ENCODE peak calls at places on chromosomes 4 and X, in nine cellular contexts. One of them, this sample, is unnamed.

GRCh38 chr4:146495277-146495676 is 26.5 kb downstream of the SLC10A7 start:
- DNase-seq in D341Med: no peak
- DNase-seq in GM06990: no peak
- DNase-seq in effector CD8-positive, alpha-beta T cell: no peak
- DNase-seq in left colon: no peak
- DNase-seq in HuH-7.5: no peak
- DNase-seq in Calu3: no peak
- DNase-seq in T-cell: no peak
- DNase-seq in T-helper 2 cell: peak
- DNase-seq in this sample: no peak

GRCh38 chrX:32137525-32137924 is 1065.7 kb upstream of the FTHL17 start:
- DNase-seq in GM06990: no peak
- DNase-seq in T-cell: no peak
- DNase-seq in left colon: peak
- DNase-seq in D341Med: no peak
- DNase-seq in HuH-7.5: no peak
- DNase-seq in Calu3: no peak
- DNase-seq in T-helper 2 cell: peak
- DNase-seq in effector CD8-positive, alpha-beta T cell: no peak
- DNase-seq in this sample: peak

GRCh38 chr4:86924805-86925204 is 10.0 kb upstream of the AFF1 start:
- DNase-seq in left colon: no peak
- DNase-seq in GM06990: no peak
- DNase-seq in D341Med: no peak
- DNase-seq in T-cell: no peak
- DNase-seq in Calu3: no peak
- DNase-seq in T-helper 2 cell: no peak
- DNase-seq in effector CD8-positive, alpha-beta T cell: no peak
- DNase-seq in HuH-7.5: no peak
- DNase-seq in this sample: no peak

GRCh38 chrX:16552546-16552945 is 97.4 kb upstream of the S100G start:
- DNase-seq in GM06990: no peak
- DNase-seq in Calu3: peak
- DNase-seq in T-helper 2 cell: no peak
- DNase-seq in T-cell: no peak
- DNase-seq in left colon: no peak
- DNase-seq in effector CD8-positive, alpha-beta T cell: no peak
- DNase-seq in HuH-7.5: no peak
- DNase-seq in D341Med: no peak
- DNase-seq in this sample: no peak

GRCh38 chrX:85052636-85053343 is 49.1 kb downstream of the APOOL start:
- DNase-seq in T-cell: no peak
- DNase-seq in effector CD8-positive, alpha-beta T cell: no peak
- DNase-seq in D341Med: no peak
- DNase-seq in Calu3: no peak
- DNase-seq in GM06990: no peak
- DNase-seq in T-helper 2 cell: peak
- DNase-seq in left colon: no peak
- DNase-seq in HuH-7.5: no peak
- DNase-seq in this sample: no peak

GRCh38 chr4:139560396-139561084 is 4.5 kb upstream of the SETD7 start:
- DNase-seq in T-helper 2 cell: peak
- DNase-seq in Calu3: no peak
- DNase-seq in left colon: no peak
- DNase-seq in T-cell: no peak
- DNase-seq in HuH-7.5: no peak
- DNase-seq in D341Med: no peak
- DNase-seq in GM06990: peak
- DNase-seq in effector CD8-positive, alpha-beta T cell: no peak
- DNase-seq in this sample: peak

GRCh38 chr4:103091601-103092223 is 7.9 kb downstream of the BDH2 start:
- DNase-seq in D341Med: peak
- DNase-seq in T-cell: peak
- DNase-seq in left colon: peak
- DNase-seq in effector CD8-positive, alpha-beta T cell: no peak
- DNase-seq in GM06990: peak
- DNase-seq in Calu3: peak
- DNase-seq in HuH-7.5: no peak
- DNase-seq in T-helper 2 cell: peak
- DNase-seq in this sample: peak

GRCh38 chr4:20603671-20604313 is 96.5 kb upstream of the PACRGL start:
- DNase-seq in T-helper 2 cell: no peak
- DNase-seq in D341Med: no peak
- DNase-seq in Calu3: no peak
- DNase-seq in effector CD8-positive, alpha-beta T cell: no peak
- DNase-seq in GM06990: no peak
- DNase-seq in left colon: no peak
- DNase-seq in HuH-7.5: no peak
- DNase-seq in T-cell: no peak
- DNase-seq in this sample: no peak

GRCh38 chr4:83378426-83378825 is 43.8 kb upstream of the HPSE start:
- DNase-seq in T-helper 2 cell: peak
- DNase-seq in Calu3: no peak
- DNase-seq in GM06990: peak
- DNase-seq in T-cell: no peak
- DNase-seq in HuH-7.5: no peak
- DNase-seq in effector CD8-positive, alpha-beta T cell: no peak
- DNase-seq in left colon: no peak
- DNase-seq in D341Med: no peak
- DNase-seq in this sample: peak

GRCh38 chrX:11666180-11666579 is 460 bp upstream of the ARHGAP6 start:
- DNase-seq in effector CD8-positive, alpha-beta T cell: no peak
- DNase-seq in Calu3: no peak
- DNase-seq in left colon: no peak
- DNase-seq in T-cell: no peak
- DNase-seq in GM06990: peak
- DNase-seq in HuH-7.5: no peak
- DNase-seq in T-helper 2 cell: no peak
- DNase-seq in D341Med: peak
- DNase-seq in this sample: peak

GRCh38 chrX:16825306-16826035 is 39.2 kb downstream of the TXLNG start:
- DNase-seq in HuH-7.5: no peak
- DNase-seq in D341Med: no peak
- DNase-seq in GM06990: no peak
- DNase-seq in T-cell: no peak
- DNase-seq in effector CD8-positive, alpha-beta T cell: no peak
- DNase-seq in left colon: no peak
- DNase-seq in T-helper 2 cell: peak
- DNase-seq in Calu3: no peak
- DNase-seq in this sample: peak

GRCh38 chr4:86497131-86497530 is 97.0 kb upstream of the PTPN13 start:
- DNase-seq in T-cell: no peak
- DNase-seq in D341Med: peak
- DNase-seq in T-helper 2 cell: no peak
- DNase-seq in HuH-7.5: no peak
- DNase-seq in GM06990: no peak
- DNase-seq in Calu3: peak
- DNase-seq in left colon: no peak
- DNase-seq in effector CD8-positive, alpha-beta T cell: no peak
- DNase-seq in this sample: peak

GRCh38 chrX:152635941-152636340 is 1.8 kb upstream of the GABRQ start:
- DNase-seq in effector CD8-positive, alpha-beta T cell: no peak
- DNase-seq in HuH-7.5: peak
- DNase-seq in D341Med: peak
- DNase-seq in left colon: peak
- DNase-seq in T-cell: no peak
- DNase-seq in T-helper 2 cell: no peak
- DNase-seq in GM06990: no peak
- DNase-seq in Calu3: peak
- DNase-seq in this sample: peak

GRCh38 chrX:17595456-17596035 is 141.7 kb upstream of the SCML1 start:
- DNase-seq in T-helper 2 cell: no peak
- DNase-seq in HuH-7.5: no peak
- DNase-seq in Calu3: peak
- DNase-seq in left colon: no peak
- DNase-seq in effector CD8-positive, alpha-beta T cell: no peak
- DNase-seq in GM06990: no peak
- DNase-seq in T-cell: no peak
- DNase-seq in D341Med: no peak
- DNase-seq in this sample: peak

GRCh38 chr4:157005831-157006230 is 34.2 kb upstream of the PDGFC start:
- DNase-seq in T-cell: no peak
- DNase-seq in GM06990: no peak
- DNase-seq in D341Med: no peak
- DNase-seq in T-helper 2 cell: no peak
- DNase-seq in effector CD8-positive, alpha-beta T cell: no peak
- DNase-seq in left colon: no peak
- DNase-seq in Calu3: no peak
- DNase-seq in HuH-7.5: no peak
- DNase-seq in this sample: no peak

GRCh38 chr4:26300314-26301307 is 20.2 kb upstream of the RBPJ start:
- DNase-seq in HuH-7.5: no peak
- DNase-seq in D341Med: no peak
- DNase-seq in Calu3: no peak
- DNase-seq in T-cell: no peak
- DNase-seq in effector CD8-positive, alpha-beta T cell: no peak
- DNase-seq in left colon: no peak
- DNase-seq in GM06990: no peak
- DNase-seq in T-helper 2 cell: no peak
- DNase-seq in this sample: no peak

GRCh38 chrX:37441377-37441776 is 92.2 kb downstream of the PRRG1 start:
- DNase-seq in T-helper 2 cell: no peak
- DNase-seq in T-cell: no peak
- DNase-seq in GM06990: no peak
- DNase-seq in left colon: no peak
- DNase-seq in effector CD8-positive, alpha-beta T cell: no peak
- DNase-seq in HuH-7.5: no peak
- DNase-seq in D341Med: no peak
- DNase-seq in Calu3: no peak
- DNase-seq in this sample: no peak

GRCh38 chr4:119024102-119024501 is 111.5 kb upstream of the MYOZ2 start:
- DNase-seq in T-helper 2 cell: no peak
- DNase-seq in GM06990: no peak
- DNase-seq in D341Med: no peak
- DNase-seq in T-cell: no peak
- DNase-seq in HuH-7.5: no peak
- DNase-seq in effector CD8-positive, alpha-beta T cell: no peak
- DNase-seq in Calu3: no peak
- DNase-seq in left colon: no peak
- DNase-seq in this sample: no peak

GRCh38 chr4:20431422-20432014 is 179.8 kb downstream of the SLIT2 start:
- DNase-seq in left colon: no peak
- DNase-seq in D341Med: no peak
- DNase-seq in HuH-7.5: no peak
- DNase-seq in Calu3: no peak
- DNase-seq in T-cell: no peak
- DNase-seq in GM06990: no peak
- DNase-seq in effector CD8-positive, alpha-beta T cell: no peak
- DNase-seq in T-helper 2 cell: no peak
- DNase-seq in this sample: no peak

GRCh38 chr4:20538922-20539321 is 161.3 kb upstream of the PACRGL start:
- DNase-seq in T-helper 2 cell: no peak
- DNase-seq in left colon: no peak
- DNase-seq in D341Med: no peak
- DNase-seq in effector CD8-positive, alpha-beta T cell: no peak
- DNase-seq in GM06990: no peak
- DNase-seq in Calu3: no peak
- DNase-seq in HuH-7.5: no peak
- DNase-seq in T-cell: no peak
- DNase-seq in this sample: no peak

GRCh38 chrX:46643636-46644035 is 70.1 kb downstream of the CHST7 start:
- DNase-seq in D341Med: no peak
- DNase-seq in Calu3: no peak
- DNase-seq in HuH-7.5: no peak
- DNase-seq in left colon: no peak
- DNase-seq in T-cell: no peak
- DNase-seq in GM06990: no peak
- DNase-seq in effector CD8-positive, alpha-beta T cell: no peak
- DNase-seq in T-helper 2 cell: no peak
- DNase-seq in this sample: no peak

GRCh38 chrX:132591719-132592275 is 103.0 kb upstream of the MBNL3 start:
- DNase-seq in T-cell: no peak
- DNase-seq in T-helper 2 cell: no peak
- DNase-seq in left colon: no peak
- DNase-seq in Calu3: no peak
- DNase-seq in GM06990: no peak
- DNase-seq in HuH-7.5: no peak
- DNase-seq in effector CD8-positive, alpha-beta T cell: no peak
- DNase-seq in D341Med: peak
- DNase-seq in this sample: no peak

GRCh38 chr4:102344520-102344954 is 745 bp downstream of the SLC39A8 start:
- DNase-seq in T-helper 2 cell: peak
- DNase-seq in T-cell: peak
- DNase-seq in D341Med: peak
- DNase-seq in GM06990: peak
- DNase-seq in left colon: peak
- DNase-seq in effector CD8-positive, alpha-beta T cell: peak
- DNase-seq in Calu3: peak
- DNase-seq in HuH-7.5: peak
- DNase-seq in this sample: peak

GRCh38 chrX:133698298-133698697 is 283.0 kb upstream of the GPC4 start:
- DNase-seq in left colon: no peak
- DNase-seq in T-helper 2 cell: no peak
- DNase-seq in effector CD8-positive, alpha-beta T cell: no peak
- DNase-seq in T-cell: no peak
- DNase-seq in HuH-7.5: no peak
- DNase-seq in GM06990: no peak
- DNase-seq in Calu3: peak
- DNase-seq in D341Med: no peak
- DNase-seq in this sample: no peak

GRCh38 chr4:158255727-158256324 is 45.5 kb downstream of the TMEM144 start:
- DNase-seq in effector CD8-positive, alpha-beta T cell: no peak
- DNase-seq in D341Med: peak
- DNase-seq in left colon: no peak
- DNase-seq in T-cell: no peak
- DNase-seq in GM06990: no peak
- DNase-seq in HuH-7.5: peak
- DNase-seq in Calu3: peak
- DNase-seq in T-helper 2 cell: peak
- DNase-seq in this sample: peak